ENCODE peak calls at places on chromosomes 12 and 14, in eight cellular contexts. U, K, D, Q, H, L, I and G are unnamed samples.

GRCh38 chr12:64192644-64193043 is 29.5 kb downstream of the KICS2 start:
- DNase-seq in Q (no peak), K (no peak), D (no peak), I (no peak), H (no peak), L (no peak), U (no peak), G (no peak)

GRCh38 chr12:59067068-59067467 is 146.8 kb upstream of the LRIG3 start:
- DNase-seq in D (no peak), L (peak), I (no peak), U (no peak), H (peak), K (peak), Q (peak), G (no peak)

GRCh38 chr12:90060031-90060430 is 351.4 kb upstream of the ATP2B1 start:
- DNase-seq in H (no peak), K (no peak), D (no peak), Q (peak), U (no peak), L (no peak), I (no peak), G (no peak)

GRCh38 chr14:86464386-86464785 is 934.4 kb downstream of the FLRT2 start:
- DNase-seq in L (no peak), K (no peak), H (no peak), Q (peak), I (no peak), D (no peak), U (no peak), G (no peak)

GRCh38 chr14:68977741-68978549 is 1.2 kb downstream of the ACTN1 start:
- DNase-seq in Q (peak), L (peak), I (peak), D (peak), K (peak), H (peak), U (peak), G (peak)

GRCh38 chr12:1619599-1619998 is 9.4 kb upstream of the WNT5B start:
- DNase-seq in D (peak), Q (no peak), L (no peak), K (no peak), H (peak), I (peak), U (peak), G (no peak)

GRCh38 chr12:109789649-109790048 is 43.5 kb downstream of the TRPV4 start:
- DNase-seq in U (no peak), I (no peak), Q (no peak), D (no peak), L (no peak), K (no peak), H (no peak), G (no peak)

GRCh38 chr12:53224268-53224896 is 7.6 kb downstream of the RARG start:
- DNase-seq in U (no peak), I (no peak), D (peak), Q (no peak), L (no peak), K (no peak), H (no peak), G (no peak)

GRCh38 chr12:89349814-89350213 is 2.5 kb downstream of the DUSP6 start:
- DNase-seq in H (peak), K (no peak), L (peak), Q (peak), D (no peak), U (peak), I (peak), G (peak)

GRCh38 chr12:18432211-18432610 is 170.9 kb downstream of the PIK3C2G start:
- DNase-seq in I (no peak), U (no peak), K (no peak), H (no peak), L (no peak), Q (no peak), D (no peak), G (no peak)

GRCh38 chr12:1013618-1014489 is 22.8 kb downstream of the ERC1 start:
- DNase-seq in I (no peak), Q (peak), U (no peak), D (no peak), H (peak), L (peak), K (peak), G (no peak)

DNA sequence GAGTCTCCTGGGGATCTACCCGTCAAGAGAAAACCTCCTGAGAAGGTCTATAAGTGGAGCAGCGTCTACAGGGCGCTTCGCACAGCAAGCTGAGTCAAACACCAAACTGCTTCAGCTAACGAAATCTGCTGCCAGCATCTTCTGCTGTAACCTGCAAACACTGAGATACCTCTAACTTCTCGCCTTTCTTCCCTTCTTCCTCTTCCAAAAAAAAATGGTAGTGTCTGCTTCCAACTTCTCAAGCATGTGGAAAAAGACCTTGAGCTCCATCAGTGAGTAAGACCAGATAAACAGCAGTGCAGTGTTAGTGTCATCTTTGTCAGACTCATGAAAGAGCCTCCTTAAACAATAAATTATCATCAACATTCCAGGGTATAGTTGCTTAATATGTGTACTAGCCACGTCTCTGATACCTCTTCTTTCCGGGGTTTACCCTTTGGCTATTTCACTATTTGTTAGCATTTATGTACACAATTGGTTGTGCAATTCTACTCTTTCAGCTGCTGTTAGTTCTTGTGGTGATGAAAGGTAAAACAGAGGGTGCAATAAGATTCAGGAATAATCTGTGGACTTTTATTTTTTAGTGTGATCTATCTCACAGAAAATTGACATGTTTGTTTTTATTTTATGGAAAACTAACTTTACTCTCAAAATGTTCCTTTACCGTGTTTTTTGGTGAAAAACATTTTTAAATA is 81.6 kb downstream of the LLPH start:
- DNase-seq in K (no peak), D (no peak), U (no peak), Q (peak), H (peak), L (no peak), I (no peak), G (no peak)
- TF ChIP-seq CTCF in K (no peak), D (no peak), U (no peak), Q (no peak), H (no peak), L (no peak), I (no peak), G (no peak)

GRCh38 chr14:67373347-67373746 is 13.2 kb downstream of the EIF2S1 start:
- DNase-seq in H (no peak), U (no peak), K (no peak), L (no peak), Q (no peak), I (no peak), D (no peak), G (no peak)
- TF ChIP-seq CTCF in H (no peak), U (no peak), K (no peak), L (no peak), Q (no peak), I (no peak), D (no peak), G (no peak)

GRCh38 chr12:21659383-21659782 is 1.7 kb upstream of the LDHB start:
- DNase-seq in Q (no peak), L (no peak), D (no peak), K (no peak), I (no peak), H (no peak), U (no peak), G (no peak)
- TF ChIP-seq CTCF in Q (no peak), L (no peak), D (no peak), K (no peak), I (no peak), H (no peak), U (no peak), G (peak)

GRCh38 chr12:56241424-56242205 is 11.8 kb downstream of the SLC39A5 start:
- DNase-seq in K (no peak), D (no peak), Q (no peak), H (no peak), I (no peak), L (no peak), U (no peak), G (no peak)

GRCh38 chr12:56243731-56244181 is 13.9 kb downstream of the SLC39A5 start:
- DNase-seq in L (no peak), Q (no peak), U (no peak), H (peak), D (no peak), I (no peak), K (no peak), G (no peak)

GRCh38 chr12:56247923-56248322 is 10.3 kb downstream of the ANKRD52 start:
- DNase-seq in K (no peak), U (no peak), L (no peak), I (no peak), Q (no peak), H (no peak), D (no peak), G (no peak)

GRCh38 chr12:56242986-56243385 is 13.1 kb downstream of the SLC39A5 start:
- DNase-seq in I (no peak), L (no peak), D (no peak), U (no peak), H (no peak), Q (no peak), K (no peak), G (no peak)

GRCh38 chr12:56244494-56244893 is 13.7 kb downstream of the ANKRD52 start:
- DNase-seq in I (no peak), U (no peak), D (no peak), H (no peak), L (no peak), K (no peak), Q (no peak), G (no peak)
- TF ChIP-seq CTCF in I (no peak), U (no peak), D (no peak), H (no peak), L (no peak), K (no peak), Q (no peak), G (no peak)

DNA sequence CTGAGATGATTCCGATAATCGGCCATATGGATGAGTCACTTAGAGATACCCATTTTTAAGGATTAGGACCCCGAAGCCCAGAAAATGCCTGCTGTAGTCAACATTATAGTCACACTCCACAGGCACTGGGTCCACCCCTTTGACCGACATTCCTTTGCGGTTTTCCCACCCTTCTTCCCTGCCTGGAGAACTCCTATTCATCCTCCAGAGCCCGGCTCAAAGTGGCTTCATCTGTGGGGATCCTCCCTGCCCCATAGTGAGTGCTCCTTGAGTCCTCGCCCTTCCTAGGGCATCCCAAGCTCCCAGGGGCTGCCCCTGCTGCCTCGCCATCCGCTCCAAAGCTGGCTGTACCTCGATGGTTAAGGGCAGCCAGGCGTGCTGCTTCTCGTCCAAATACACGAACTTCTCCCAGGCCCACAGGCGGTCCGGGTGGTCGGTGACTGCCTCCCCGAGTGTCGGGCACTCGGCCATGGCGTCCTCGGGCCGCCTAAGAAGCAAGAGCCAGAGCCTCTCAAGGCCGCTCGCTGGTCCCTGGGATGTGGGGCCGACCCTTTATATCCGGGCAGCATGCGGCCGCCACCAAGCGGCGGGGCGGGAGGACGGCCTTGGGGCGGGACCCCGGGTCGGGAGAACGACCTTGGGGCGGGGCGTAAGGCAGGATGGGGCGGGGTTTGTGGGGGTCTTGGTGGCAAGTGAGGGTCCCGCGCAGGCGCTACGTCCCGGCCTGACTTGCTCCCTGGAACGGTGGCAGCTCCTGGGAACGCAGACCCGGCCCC is at the start of gene TCL1A:
- DNase-seq in D (peak), U (no peak), Q (no peak), H (no peak), L (no peak), I (no peak), K (no peak), G (no peak)
- TF ChIP-seq CTCF in D (no peak), U (no peak), Q (no peak), H (no peak), L (no peak), I (no peak), K (no peak), G (no peak)

DNA sequence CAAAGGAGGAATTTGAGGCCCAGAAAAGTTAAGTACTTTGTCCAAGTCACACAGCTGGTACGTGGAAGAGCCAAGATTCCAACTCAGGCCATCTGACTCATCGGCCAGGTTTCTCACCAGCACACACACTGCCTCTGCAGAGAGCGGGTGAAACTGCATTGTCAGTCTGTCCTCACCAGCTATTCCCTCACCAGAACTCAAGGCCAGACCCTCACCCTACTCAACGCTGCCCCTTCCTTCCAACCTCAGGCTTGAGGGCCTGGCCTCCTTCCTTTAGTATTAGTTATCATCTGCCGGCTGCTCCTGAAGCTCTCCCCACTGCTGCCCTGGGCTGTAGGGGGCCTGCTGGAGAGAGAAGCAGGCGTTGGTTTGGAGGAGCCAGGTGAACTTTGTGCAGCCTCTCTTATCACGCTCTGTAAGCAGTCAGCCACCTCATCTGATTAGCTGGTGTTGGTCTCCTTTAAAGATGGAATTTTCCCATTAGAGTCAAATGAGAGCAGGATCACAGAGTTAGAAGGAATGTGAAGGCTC is 16.6 kb upstream of the PLEK2 start:
- DNase-seq in Q (peak), I (no peak), U (no peak), K (peak), H (peak), L (peak), D (no peak), G (no peak)
- TF ChIP-seq CTCF in Q (no peak), I (no peak), U (no peak), K (peak), H (no peak), L (peak), D (no peak), G (no peak)

DNA sequence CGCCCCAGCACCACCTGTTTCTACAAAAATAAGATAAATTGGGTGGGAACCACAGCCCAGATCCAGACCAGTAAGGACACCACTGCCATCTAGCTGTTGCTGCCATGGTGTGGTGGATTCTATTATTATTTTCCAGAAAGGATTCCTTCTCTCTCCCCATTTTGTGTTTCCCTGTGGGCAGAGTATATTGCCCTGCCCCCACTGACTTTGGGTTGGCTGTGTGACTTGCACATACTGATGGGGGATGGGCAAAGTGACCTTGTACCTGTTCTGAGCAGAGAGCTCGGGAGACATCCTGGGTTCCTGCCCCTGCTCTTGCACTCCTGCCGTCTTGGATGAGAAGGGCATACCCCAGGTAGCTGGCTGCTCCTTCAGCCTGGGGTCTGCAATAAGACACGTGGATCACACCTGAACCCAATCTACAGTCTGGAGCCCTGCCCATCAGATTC is 24.3 kb downstream of the MOAP1 start:
- DNase-seq in I (no peak), D (no peak), Q (no peak), U (no peak), K (no peak), H (peak), L (no peak), G (no peak)
- TF ChIP-seq CTCF in I (peak), D (no peak), Q (peak), U (no peak), K (peak), H (peak), L (peak), G (peak)

GRCh38 chr14:22226381-22226780 is 362.6 kb downstream of the DAD1 start:
- DNase-seq in U (no peak), L (no peak), Q (peak), I (no peak), K (no peak), H (no peak), D (no peak), G (no peak)
- TF ChIP-seq CTCF in U (no peak), L (peak), Q (peak), I (no peak), K (peak), H (no peak), D (peak), G (no peak)